ENCODE peak calls at places on chromosome 17, in four cellular contexts. E is C1 segment of cervical spinal cord, M is NCI-H2081, Y is activated B cell treated with CpG ODN at 0.5 μM for 24 hours. O is an unnamed sample.
A peak's percentile ranks its signal among the peaks of the same experiment; 100 is the strongest.

GRCh38 chr17:55062921-55063320 is 94.4 kb downstream of the STXBP4 start:
- DNase-seq in M (no peak), E (no peak), Y (no peak), O (no peak)

GRCh38 chr17:79483842-79484241 is 127.0 kb downstream of the RBFOX3 start:
- DNase-seq in Y (no peak), E (no peak), M (no peak), O (no peak)

GRCh38 chr17:50856431-50856830 is 9.7 kb downstream of the TOB1 start:
- DNase-seq in Y (no peak), E (no peak), M (no peak), O (no peak)

GRCh38 chr17:39611441-39612112 is 3.9 kb upstream of the NEUROD2 start:
- DNase-seq in M (no peak), Y (no peak), E (no peak), O (peak; percentile 25)

GRCh38 chr17:18031955-18032354 is 7.0 kb downstream of the ATPAF2 start:
- DNase-seq in Y (no peak), M (no peak), E (no peak), O (no peak)

GRCh38 chr17:61427567-61427966 is 24.7 kb upstream of the TBX4 start:
- DNase-seq in M (no peak), Y (no peak), E (no peak), O (no peak)

GRCh38 chr17:8148560-8148959 is 3.6 kb downstream of the PER1 start:
- DNase-seq in M (no peak), E (no peak), Y (no peak), O (no peak)

GRCh38 chr17:37273419-37274051 is 102.2 kb upstream of the C17orf78 start:
- DNase-seq in M (no peak), E (no peak), Y (no peak), O (no peak)

GRCh38 chr17:57732062-57732461 is 13.0 kb downstream of the CCDC182 start:
- DNase-seq in Y (no peak), E (no peak), M (no peak), O (no peak)

GRCh38 chr17:64327201-64327930 is 63.3 kb downstream of the PECAM1 start:
- DNase-seq in E (no peak), Y (no peak), M (no peak), O (no peak)

GRCh38 chr17:73494096-73494954 is 149.9 kb downstream of the SDK2 start:
- DNase-seq in Y (no peak), M (no peak), E (no peak), O (no peak)

GRCh38 chr17:39791296-39791992 is 53.7 kb downstream of the GRB7 start:
- DNase-seq in E (no peak), M (no peak), Y (no peak), O (no peak)

O was measured in NCI-H1694.